ENCODE peak calls at places on chromosomes 16 and 17, in six cellular contexts. One of them, this sample, is unnamed.

GRCh38 chr17:68455756-68456528 is 1.4 kb downstream of the WIPI1 start:
- DNase-seq in kidney glomerular epithelial cell: peak
- DNase-seq in right lobe of liver: no peak
- DNase-seq in AG08395: peak
- DNase-seq in HCT116: no peak
- DNase-seq in upper lobe of right lung: no peak
- DNase-seq in this sample: no peak

GRCh38 chr17:19371259-19372003 is 6.9 kb upstream of the MAPK7 start:
- DNase-seq in kidney glomerular epithelial cell: no peak
- DNase-seq in right lobe of liver: peak
- DNase-seq in AG08395: no peak
- DNase-seq in HCT116: no peak
- DNase-seq in upper lobe of right lung: no peak
- DNase-seq in this sample: no peak

GRCh38 chr17:199195-199604 is 17.8 kb upstream of the DOC2B start:
- DNase-seq in kidney glomerular epithelial cell: no peak
- DNase-seq in right lobe of liver: no peak
- DNase-seq in AG08395: no peak
- DNase-seq in HCT116: no peak
- DNase-seq in upper lobe of right lung: no peak
- DNase-seq in this sample: no peak

GRCh38 chr16:31537362-31537921 is 9.7 kb downstream of the AHSP start:
- DNase-seq in kidney glomerular epithelial cell: no peak
- DNase-seq in right lobe of liver: no peak
- DNase-seq in AG08395: no peak
- DNase-seq in HCT116: no peak
- DNase-seq in upper lobe of right lung: peak
- DNase-seq in this sample: no peak

GRCh38 chr17:3738562-3739295 is 15.0 kb downstream of the HASPIN start:
- DNase-seq in kidney glomerular epithelial cell: peak
- DNase-seq in right lobe of liver: peak
- DNase-seq in AG08395: no peak
- DNase-seq in HCT116: no peak
- DNase-seq in upper lobe of right lung: peak
- DNase-seq in this sample: peak

GRCh38 chr17:35683588-35683987 is 47.9 kb upstream of the RASL10B start:
- DNase-seq in kidney glomerular epithelial cell: no peak
- DNase-seq in right lobe of liver: no peak
- DNase-seq in AG08395: no peak
- DNase-seq in HCT116: no peak
- DNase-seq in upper lobe of right lung: no peak
- DNase-seq in this sample: no peak

GRCh38 chr17:75240394-75241142 is 20.8 kb downstream of the GGA3 start:
- DNase-seq in kidney glomerular epithelial cell: no peak
- DNase-seq in right lobe of liver: no peak
- DNase-seq in AG08395: peak
- DNase-seq in HCT116: peak
- DNase-seq in upper lobe of right lung: no peak
- DNase-seq in this sample: no peak

GRCh38 chr17:17667231-17667630 is 14.0 kb upstream of the RAI1 start:
- DNase-seq in kidney glomerular epithelial cell: no peak
- DNase-seq in right lobe of liver: no peak
- DNase-seq in AG08395: no peak
- DNase-seq in HCT116: no peak
- DNase-seq in upper lobe of right lung: no peak
- DNase-seq in this sample: no peak

GRCh38 chr16:67284699-67285646 is 5.6 kb downstream of the PLEKHG4 start:
- DNase-seq in kidney glomerular epithelial cell: peak
- DNase-seq in right lobe of liver: peak
- DNase-seq in AG08395: peak
- DNase-seq in HCT116: no peak
- DNase-seq in upper lobe of right lung: no peak
- DNase-seq in this sample: peak

GRCh38 chr17:80647746-80648145 is 103.1 kb downstream of the RPTOR start:
- DNase-seq in kidney glomerular epithelial cell: peak
- DNase-seq in right lobe of liver: no peak
- DNase-seq in AG08395: peak
- DNase-seq in HCT116: no peak
- DNase-seq in upper lobe of right lung: no peak
- DNase-seq in this sample: no peak

GRCh38 chr17:73953206-73954033 is 250.1 kb upstream of the RPL38 start:
- DNase-seq in kidney glomerular epithelial cell: no peak
- DNase-seq in right lobe of liver: peak
- DNase-seq in AG08395: no peak
- DNase-seq in HCT116: no peak
- DNase-seq in upper lobe of right lung: no peak
- DNase-seq in this sample: no peak

GRCh38 chr17:42618442-42619150 is 9.1 kb downstream of the TUBG1 start:
- DNase-seq in kidney glomerular epithelial cell: no peak
- DNase-seq in right lobe of liver: peak
- DNase-seq in AG08395: peak
- DNase-seq in HCT116: no peak
- DNase-seq in upper lobe of right lung: no peak
- DNase-seq in this sample: peak

GRCh38 chr17:58684003-58684402 is 7.8 kb downstream of the TEX14 start:
- DNase-seq in kidney glomerular epithelial cell: no peak
- DNase-seq in right lobe of liver: no peak
- DNase-seq in AG08395: no peak
- DNase-seq in HCT116: no peak
- DNase-seq in upper lobe of right lung: no peak
- DNase-seq in this sample: no peak

GRCh38 chr17:13851889-13852288 is 217.4 kb upstream of the COX10 start:
- DNase-seq in kidney glomerular epithelial cell: no peak
- DNase-seq in right lobe of liver: no peak
- DNase-seq in AG08395: no peak
- DNase-seq in HCT116: no peak
- DNase-seq in upper lobe of right lung: no peak
- DNase-seq in this sample: no peak

GRCh38 chr17:17832040-17832363 is 4.8 kb downstream of the SREBF1 start:
- DNase-seq in kidney glomerular epithelial cell: no peak
- DNase-seq in right lobe of liver: no peak
- DNase-seq in AG08395: no peak
- DNase-seq in HCT116: no peak
- DNase-seq in upper lobe of right lung: no peak
- DNase-seq in this sample: no peak

GRCh38 chr16:82629441-82630027 is 2.8 kb downstream of the CDH13 start:
- DNase-seq in kidney glomerular epithelial cell: peak
- DNase-seq in right lobe of liver: no peak
- DNase-seq in AG08395: peak
- DNase-seq in HCT116: no peak
- DNase-seq in upper lobe of right lung: no peak
- DNase-seq in this sample: no peak

GRCh38 chr16:74868501-74868900 is 93.9 kb upstream of the FA2H start:
- DNase-seq in kidney glomerular epithelial cell: peak
- DNase-seq in right lobe of liver: no peak
- DNase-seq in AG08395: peak
- DNase-seq in HCT116: no peak
- DNase-seq in upper lobe of right lung: no peak
- DNase-seq in this sample: no peak

GRCh38 chr16:85735225-85735722 is 15.6 kb downstream of the C16orf74 start:
- DNase-seq in kidney glomerular epithelial cell: no peak
- DNase-seq in right lobe of liver: no peak
- DNase-seq in AG08395: no peak
- DNase-seq in HCT116: no peak
- DNase-seq in upper lobe of right lung: no peak
- DNase-seq in this sample: peak

GRCh38 chr16:64051826-64052225 is 1070.0 kb downstream of the CDH11 start:
- DNase-seq in kidney glomerular epithelial cell: peak
- DNase-seq in right lobe of liver: no peak
- DNase-seq in AG08395: peak
- DNase-seq in HCT116: no peak
- DNase-seq in upper lobe of right lung: no peak
- DNase-seq in this sample: no peak

GRCh38 chr17:1203111-1203966 is 23.6 kb upstream of the ABR start:
- DNase-seq in kidney glomerular epithelial cell: no peak
- DNase-seq in right lobe of liver: peak
- DNase-seq in AG08395: peak
- DNase-seq in HCT116: no peak
- DNase-seq in upper lobe of right lung: peak
- DNase-seq in this sample: peak

GRCh38 chr17:72338847-72339790 is 218.3 kb downstream of the SOX9 start:
- DNase-seq in kidney glomerular epithelial cell: peak
- DNase-seq in right lobe of liver: no peak
- DNase-seq in AG08395: peak
- DNase-seq in HCT116: peak
- DNase-seq in upper lobe of right lung: no peak
- DNase-seq in this sample: peak

GRCh38 chr16:85759631-85760419 is 8.9 kb upstream of the C16orf74 start:
- DNase-seq in kidney glomerular epithelial cell: no peak
- DNase-seq in right lobe of liver: peak
- DNase-seq in AG08395: no peak
- DNase-seq in HCT116: no peak
- DNase-seq in upper lobe of right lung: peak
- DNase-seq in this sample: peak

GRCh38 chr17:236641-237405 is 55.4 kb upstream of the DOC2B start:
- DNase-seq in kidney glomerular epithelial cell: no peak
- DNase-seq in right lobe of liver: peak
- DNase-seq in AG08395: no peak
- DNase-seq in HCT116: no peak
- DNase-seq in upper lobe of right lung: peak
- DNase-seq in this sample: no peak

GRCh38 chr16:89330177-89330856 is 112.8 kb downstream of the ZNF778 start:
- DNase-seq in kidney glomerular epithelial cell: peak
- DNase-seq in right lobe of liver: peak
- DNase-seq in AG08395: no peak
- DNase-seq in HCT116: peak
- DNase-seq in upper lobe of right lung: peak
- DNase-seq in this sample: peak

GRCh38 chr17:607341-608060 is 107.1 kb downstream of the VPS53 start:
- DNase-seq in kidney glomerular epithelial cell: no peak
- DNase-seq in right lobe of liver: no peak
- DNase-seq in AG08395: no peak
- DNase-seq in HCT116: no peak
- DNase-seq in upper lobe of right lung: no peak
- DNase-seq in this sample: no peak